ENCODE peak calls at places on chromosomes 7 and 10, in six cellular contexts. One of them, this sample, is unnamed.

GRCh38 chr10:2733278-2733963 is 333.9 kb upstream of the PFKP start:
- DNase-seq in H1: no peak
- DNase-seq in K562: no peak
- DNase-seq in GM12878: no peak
- DNase-seq in HepG2: no peak
- DNase-seq in GM12891: no peak
- DNase-seq in this sample: no peak

GRCh38 chr10:60536529-60537114 is 146.9 kb upstream of the ANK3 start:
- DNase-seq in HepG2: no peak
- DNase-seq in GM12891: no peak
- DNase-seq in K562: no peak
- DNase-seq in GM12878: no peak
- DNase-seq in H1: no peak
- DNase-seq in this sample: no peak

GRCh38 chr7:27156508-27156898 is at the start of gene HOXA7:
- DNase-seq in HepG2: no peak
- DNase-seq in H1: peak; percentile 66
- DNase-seq in K562: no peak
- DNase-seq in GM12878: no peak
- DNase-seq in GM12891: no peak
- DNase-seq in this sample: no peak

GRCh38 chr10:15360566-15360965 is 10.5 kb downstream of the FAM171A1 start:
- DNase-seq in K562: no peak
- DNase-seq in GM12891: no peak
- DNase-seq in GM12878: no peak
- DNase-seq in HepG2: no peak
- DNase-seq in H1: no peak
- DNase-seq in this sample: no peak

GRCh38 chr7:5661941-5662340 is 119.5 kb downstream of the RNF216 start:
- DNase-seq in GM12891: no peak
- DNase-seq in HepG2: no peak
- DNase-seq in GM12878: no peak
- DNase-seq in H1: no peak
- DNase-seq in K562: no peak
- DNase-seq in this sample: no peak

GRCh38 chr7:127057918-127058317 is 194.8 kb downstream of the GRM8 start:
- DNase-seq in GM12878: no peak
- DNase-seq in HepG2: no peak
- DNase-seq in K562: peak; percentile 10
- DNase-seq in GM12891: no peak
- DNase-seq in H1: no peak
- DNase-seq in this sample: no peak

GRCh38 chr7:27808626-27809025 is 68.7 kb downstream of the TAX1BP1 start:
- DNase-seq in K562: no peak
- DNase-seq in HepG2: no peak
- DNase-seq in GM12878: no peak
- DNase-seq in GM12891: no peak
- DNase-seq in H1: no peak
- DNase-seq in this sample: no peak

GRCh38 chr10:98858525-98858924 is 377.1 kb downstream of the HPSE2 start:
- DNase-seq in GM12878: no peak
- DNase-seq in GM12891: no peak
- DNase-seq in HepG2: peak; percentile 3
- DNase-seq in H1: no peak
- DNase-seq in K562: peak; percentile 10
- DNase-seq in this sample: no peak

GRCh38 chr10:75191821-75192568 is 18.6 kb upstream of the VDAC2 start:
- DNase-seq in HepG2: peak; percentile 78
- DNase-seq in K562: peak; percentile 89
- DNase-seq in GM12878: no peak
- DNase-seq in H1: no peak
- DNase-seq in GM12891: no peak
- DNase-seq in this sample: no peak

GRCh38 chr10:101897633-101898032 is 54.0 kb upstream of the KCNIP2 start:
- DNase-seq in GM12878: no peak
- DNase-seq in HepG2: no peak
- DNase-seq in K562: no peak
- DNase-seq in H1: no peak
- DNase-seq in GM12891: no peak
- DNase-seq in this sample: no peak

GRCh38 chr7:154769527-154769926 is 233.4 kb downstream of the PAXIP1 start:
- DNase-seq in GM12878: no peak
- DNase-seq in H1: no peak
- DNase-seq in HepG2: no peak
- DNase-seq in K562: no peak
- DNase-seq in GM12891: no peak
- DNase-seq in this sample: no peak

GRCh38 chr10:119189811-119190282 is 11.2 kb upstream of the PRDX3 start:
- DNase-seq in GM12878: no peak
- DNase-seq in HepG2: peak; percentile 71
- DNase-seq in H1: no peak
- DNase-seq in K562: peak; percentile 60
- DNase-seq in GM12891: no peak
- DNase-seq in this sample: no peak

GRCh38 chr10:113959383-113959760 is 84.3 kb upstream of the ADRB1 start:
- DNase-seq in K562: no peak
- DNase-seq in HepG2: no peak
- DNase-seq in GM12878: no peak
- DNase-seq in GM12891: no peak
- DNase-seq in H1: no peak
- DNase-seq in this sample: peak; percentile 26

GRCh38 chr10:90845726-90846125 is 12.1 kb downstream of the HTR7 start:
- DNase-seq in HepG2: no peak
- DNase-seq in H1: no peak
- DNase-seq in K562: no peak
- DNase-seq in GM12878: no peak
- DNase-seq in GM12891: no peak
- DNase-seq in this sample: no peak

GRCh38 chr7:42856605-42856987 is 55.3 kb downstream of the C7orf25 start:
- DNase-seq in K562: no peak
- DNase-seq in GM12878: no peak
- DNase-seq in GM12891: no peak
- DNase-seq in HepG2: no peak
- DNase-seq in H1: no peak
- DNase-seq in this sample: no peak

GRCh38 chr10:67527351-67527750 is 168.6 kb downstream of the CTNNA3 start:
- DNase-seq in H1: no peak
- DNase-seq in GM12878: no peak
- DNase-seq in HepG2: no peak
- DNase-seq in K562: no peak
- DNase-seq in GM12891: no peak
- DNase-seq in this sample: no peak

GRCh38 chr10:88913803-88914202 is 33.8 kb downstream of the STAMBPL1 start:
- DNase-seq in GM12891: no peak
- DNase-seq in GM12878: no peak
- DNase-seq in K562: no peak
- DNase-seq in H1: no peak
- DNase-seq in HepG2: no peak
- DNase-seq in this sample: no peak

GRCh38 chr10:101772895-101773761 is 2.8 kb downstream of the FGF8 start:
- DNase-seq in H1: peak; percentile 50
- DNase-seq in GM12878: no peak
- DNase-seq in GM12891: no peak
- DNase-seq in HepG2: no peak
- DNase-seq in K562: no peak
- DNase-seq in this sample: no peak

GRCh38 chr10:9010093-9010492 is 955.6 kb downstream of the GATA3 start:
- DNase-seq in K562: no peak
- DNase-seq in H1: no peak
- DNase-seq in GM12891: no peak
- DNase-seq in HepG2: no peak
- DNase-seq in GM12878: no peak
- DNase-seq in this sample: no peak

GRCh38 chr7:80263821-80264220 is 129.2 kb downstream of the GNAI1 start:
- DNase-seq in GM12891: no peak
- DNase-seq in GM12878: no peak
- DNase-seq in K562: no peak
- DNase-seq in H1: no peak
- DNase-seq in HepG2: no peak
- DNase-seq in this sample: no peak

GRCh38 chr7:158740013-158740656 is 35.5 kb upstream of the NCAPG2 start:
- DNase-seq in GM12878: no peak
- DNase-seq in K562: peak; percentile 58
- DNase-seq in HepG2: no peak
- DNase-seq in H1: peak; percentile 40
- DNase-seq in GM12891: no peak
- DNase-seq in this sample: no peak

GRCh38 chr7:67866812-67867211 is 870.2 kb downstream of the TYW1 start:
- DNase-seq in HepG2: no peak
- DNase-seq in H1: no peak
- DNase-seq in K562: no peak
- DNase-seq in GM12878: no peak
- DNase-seq in GM12891: no peak
- DNase-seq in this sample: no peak

GRCh38 chr7:37908221-37908788 is 8.3 kb downstream of the SFRP4 start:
- DNase-seq in K562: no peak
- DNase-seq in GM12891: no peak
- DNase-seq in H1: no peak
- DNase-seq in HepG2: no peak
- DNase-seq in GM12878: no peak
- DNase-seq in this sample: no peak

GRCh38 chr7:33903770-33904679 is 1.3 kb upstream of the BMPER start:
- DNase-seq in HepG2: peak; percentile 3
- DNase-seq in GM12878: no peak
- DNase-seq in GM12891: peak; percentile 13
- DNase-seq in H1: peak; percentile 70
- DNase-seq in K562: no peak
- DNase-seq in this sample: no peak

GRCh38 chr7:143217806-143218205 is 4.0 kb upstream of the TAS2R40 start:
- DNase-seq in GM12891: no peak
- DNase-seq in HepG2: no peak
- DNase-seq in GM12878: no peak
- DNase-seq in H1: no peak
- DNase-seq in K562: no peak
- DNase-seq in this sample: no peak

GRCh38 chr10:87659571-87660483 is at the start of gene PAPSS2:
- DNase-seq in K562: no peak
- DNase-seq in H1: peak; percentile 82
- DNase-seq in GM12878: no peak
- DNase-seq in HepG2: no peak
- DNase-seq in GM12891: peak; percentile 43
- DNase-seq in this sample: peak; percentile 29
- TF ChIP-seq POLR2A in K562: no peak
- TF ChIP-seq POLR2A in H1: peak; percentile 53
- TF ChIP-seq POLR2A in GM12878: peak; percentile 22
- TF ChIP-seq POLR2A in HepG2: no peak
- TF ChIP-seq POLR2A in GM12891: no peak
- TF ChIP-seq POLR2A in this sample: no peak

DNA sequence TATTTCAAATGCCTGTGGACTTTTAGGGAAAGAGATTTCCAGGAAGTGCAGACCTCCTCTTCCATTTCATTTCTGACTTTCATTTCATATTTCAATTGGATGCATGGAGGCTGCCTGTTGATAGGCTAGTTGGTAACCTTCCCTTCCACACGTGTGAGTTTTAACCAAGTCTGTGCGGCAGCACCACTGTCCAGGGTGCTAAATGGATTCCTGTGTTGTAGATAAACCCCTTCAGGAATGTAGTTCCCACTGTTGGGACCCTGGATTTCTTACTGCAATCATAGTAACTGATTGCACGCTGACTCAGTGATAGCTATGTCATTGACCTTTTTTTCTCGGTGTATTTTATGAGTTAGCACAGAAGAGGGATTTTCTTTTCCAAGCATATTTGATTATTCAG is 17.6 kb downstream of the VPS50 start:
- DNase-seq in K562: no peak
- DNase-seq in GM12878: no peak
- DNase-seq in HepG2: no peak
- DNase-seq in H1: no peak
- DNase-seq in GM12891: no peak
- DNase-seq in this sample: no peak
- TF ChIP-seq TAF1 in K562: no peak
- TF ChIP-seq TAF1 in GM12878: no peak
- TF ChIP-seq TAF1 in HepG2: no peak
- TF ChIP-seq TAF1 in H1: no peak
- TF ChIP-seq TAF1 in GM12891: no peak
- TF ChIP-seq TAF1 in this sample: no peak

GRCh38 chr7:98185101-98185500 is 26.1 kb upstream of the BHLHA15 start:
- DNase-seq in K562: no peak
- DNase-seq in GM12891: no peak
- DNase-seq in GM12878: no peak
- DNase-seq in H1: no peak
- DNase-seq in HepG2: no peak
- DNase-seq in this sample: no peak
- TF ChIP-seq POLR2AphosphoS5 in K562: no peak
- TF ChIP-seq POLR2AphosphoS5 in GM12891: no peak
- TF ChIP-seq POLR2AphosphoS5 in GM12878: no peak
- TF ChIP-seq POLR2AphosphoS5 in H1: no peak
- TF ChIP-seq POLR2AphosphoS5 in HepG2: no peak
- TF ChIP-seq POLR2AphosphoS5 in this sample: no peak

DNA sequence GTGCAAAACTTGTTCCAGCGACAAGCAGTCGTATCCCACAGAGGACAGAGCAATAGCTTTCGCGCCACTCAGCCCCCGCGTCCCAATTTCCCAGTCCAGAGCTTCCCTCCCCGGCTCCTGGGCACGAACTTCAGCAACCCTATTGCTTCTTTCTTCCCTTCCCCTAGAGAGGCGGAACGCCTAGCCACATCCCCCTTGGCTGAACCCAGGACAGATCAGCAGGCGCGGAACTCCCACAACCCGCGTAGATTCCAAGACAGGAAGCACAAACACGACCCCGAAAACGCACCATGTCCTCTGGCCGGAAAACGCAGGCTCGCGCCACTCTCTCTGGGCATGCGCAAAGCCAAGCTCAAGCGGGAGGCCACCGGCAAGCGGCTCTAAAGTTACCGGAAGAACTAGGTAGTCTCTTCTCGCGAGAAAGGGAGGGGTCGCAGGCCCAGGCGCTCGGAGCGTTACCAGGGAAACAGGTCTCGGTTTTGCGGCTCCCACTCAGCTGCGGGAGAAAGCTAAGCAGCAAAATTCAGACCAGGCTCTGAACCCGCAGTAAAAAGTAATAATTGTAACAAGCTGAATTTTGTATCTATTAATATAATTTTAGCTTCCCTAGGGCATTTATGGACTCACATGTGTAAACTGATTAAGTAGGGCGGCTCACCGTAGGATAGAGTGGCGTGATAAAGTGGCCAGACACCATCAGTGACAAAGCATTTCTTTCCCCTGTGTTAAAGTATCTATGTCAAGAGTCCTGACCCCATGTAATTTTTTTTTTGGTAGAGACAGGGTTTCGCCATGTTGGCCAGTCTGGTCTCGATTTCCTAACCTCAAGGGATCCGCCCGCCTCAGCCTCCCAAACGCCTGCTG is at the start of gene TMEM209:
- DNase-seq in H1: peak; percentile 96
- DNase-seq in K562: peak; percentile 100
- DNase-seq in GM12891: peak; percentile 90
- DNase-seq in GM12878: peak; percentile 84
- DNase-seq in HepG2: peak; percentile 96
- DNase-seq in this sample: peak; percentile 88
- TF ChIP-seq POLR2A in H1: peak; percentile 98
- TF ChIP-seq POLR2A in K562: peak; percentile 99
- TF ChIP-seq POLR2A in GM12891: peak; percentile 97
- TF ChIP-seq POLR2A in GM12878: peak; percentile 99
- TF ChIP-seq POLR2A in HepG2: peak; percentile 92
- TF ChIP-seq POLR2A in this sample: peak; percentile 98

DNA sequence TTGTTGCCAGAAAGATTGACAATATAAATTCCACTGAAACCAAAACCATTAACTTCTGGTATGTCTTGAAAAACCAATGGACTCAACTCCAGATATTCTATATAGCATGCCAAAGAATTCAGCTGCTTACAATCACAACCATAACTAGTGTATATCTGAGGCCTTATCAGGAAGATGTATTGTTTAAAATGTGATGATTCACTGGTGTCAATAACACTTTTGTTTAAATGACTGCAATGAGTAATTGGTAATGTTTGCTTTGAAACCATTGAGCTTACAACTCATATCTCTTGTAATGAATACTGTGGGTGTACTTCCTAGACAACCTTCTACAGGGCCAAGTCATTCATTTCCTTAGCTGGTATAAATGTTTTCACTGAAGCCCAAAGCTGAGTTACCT is 727.9 kb upstream of the KCND2 start:
- DNase-seq in H1: no peak
- DNase-seq in GM12891: no peak
- DNase-seq in GM12878: no peak
- DNase-seq in K562: no peak
- DNase-seq in HepG2: peak; percentile 17
- DNase-seq in this sample: no peak
- TF ChIP-seq TAF1 in H1: no peak
- TF ChIP-seq TAF1 in GM12891: no peak
- TF ChIP-seq TAF1 in GM12878: no peak
- TF ChIP-seq TAF1 in K562: no peak
- TF ChIP-seq TAF1 in HepG2: no peak
- TF ChIP-seq TAF1 in this sample: no peak

This sample was measured in GM12892.